ENCODE peak calls at places on chromosomes 5 and 9, in nine cellular contexts. O, Q, R, E, W, X, I, N and G are unnamed samples. For H3K79me2, the result is how much of the 10 kb centered on the place peaks cover.

GRCh38 chr9:92242115-92242778 is 51.2 kb downstream of the IARS1 start:
- DNase-seq in O (no peak), Q (no peak), R (peak), E (peak), W (peak), X (no peak), I (peak), N (peak), G (no peak)

GRCh38 chr5:179803651-179804598 is 2.7 kb downstream of the MGAT4B start:
- DNase-seq in O (peak), Q (no peak), R (no peak), E (peak), W (no peak), X (peak), I (no peak), N (no peak), G (no peak)

GRCh38 chr5:101047181-101047580 is 144.1 kb upstream of the ST8SIA4 start:
- DNase-seq in O (no peak), Q (no peak), R (no peak), E (peak), W (no peak), X (no peak), I (no peak), N (no peak), G (no peak)

GRCh38 chr5:127830157-127830556 is 127.0 kb downstream of the CCDC192 start:
- DNase-seq in O (no peak), Q (no peak), R (peak), E (peak), W (peak), X (no peak), I (no peak), N (no peak), G (no peak)

GRCh38 chr5:130289132-130290088 is 385.1 kb downstream of the CHSY3 start:
- DNase-seq in O (no peak), Q (no peak), R (peak), E (no peak), W (peak), X (peak), I (no peak), N (no peak), G (no peak)

GRCh38 chr9:134076644-134077043 is 8.8 kb upstream of the BRD3 start:
- DNase-seq in O (no peak), Q (no peak), R (no peak), E (no peak), W (no peak), X (no peak), I (no peak), N (no peak), G (no peak)

GRCh38 chr5:68288756-68289134 is 73.2 kb downstream of the PIK3R1 start:
- DNase-seq in O (no peak), Q (no peak), R (peak), E (no peak), W (peak), X (peak), I (no peak), N (no peak), G (no peak)

GRCh38 chr5:119269061-119269579 is 86.7 kb upstream of the TNFAIP8 start:
- DNase-seq in O (peak), Q (peak), R (peak), E (peak), W (peak), X (peak), I (peak), N (peak), G (peak)

GRCh38 chr5:170612256-170612656 is 108.4 kb downstream of the KCNIP1 start:
- DNase-seq in O (no peak), Q (peak), R (peak), E (no peak), W (no peak), X (no peak), I (peak), N (no peak), G (no peak)

GRCh38 chr5:139636207-139636792 is 11.8 kb upstream of the CXXC5 start:
- DNase-seq in O (no peak), Q (no peak), R (no peak), E (peak), W (no peak), X (no peak), I (no peak), N (no peak), G (peak)

GRCh38 chr5:14405267-14405666 is 176.3 kb upstream of the OTULINL start:
- DNase-seq in O (no peak), Q (peak), R (peak), E (no peak), W (peak), X (peak), I (peak), N (no peak), G (no peak)

GRCh38 chr5:93721511-93721910 is 19.9 kb downstream of the POU5F2 start:
- DNase-seq in O (peak), Q (no peak), R (no peak), E (no peak), W (no peak), X (no peak), I (no peak), N (no peak), G (no peak)

GRCh38 chr9:69346596-69347390 is 21.8 kb downstream of the ENTREP1 start:
- DNase-seq in O (no peak), Q (no peak), R (peak), E (no peak), W (no peak), X (peak), I (no peak), N (no peak), G (no peak)

GRCh38 chr5:162209005-162209605 is 141.5 kb downstream of the GABRG2 start:
- DNase-seq in O (peak), Q (peak), R (peak), E (peak), W (no peak), X (peak), I (peak), N (no peak), G (peak)

GRCh38 chr5:146399446-146399845 is 47.7 kb upstream of the TCERG1 start:
- DNase-seq in O (no peak), Q (no peak), R (no peak), E (no peak), W (peak), X (no peak), I (no peak), N (no peak), G (no peak)

GRCh38 chr9:117737721-117738226 is 33.6 kb downstream of the TLR4 start:
- DNase-seq in O (no peak), Q (no peak), R (peak), E (peak), W (no peak), X (no peak), I (peak), N (no peak), G (no peak)

GRCh38 chr9:2354856-2355255 is 266.7 kb upstream of the VLDLR start:
- DNase-seq in O (no peak), Q (no peak), R (no peak), E (no peak), W (no peak), X (no peak), I (no peak), N (no peak), G (no peak)

GRCh38 chr5:178069909-178070308 is 43.4 kb upstream of the N4BP3 start:
- DNase-seq in O (peak), Q (peak), R (peak), E (peak), W (no peak), X (peak), I (peak), N (peak), G (peak)

GRCh38 chr9:32825203-32825602 is 41.9 kb downstream of the TMEM215 start:
- DNase-seq in O (no peak), Q (no peak), R (no peak), E (no peak), W (no peak), X (no peak), I (no peak), N (no peak), G (no peak)

GRCh38 chr5:137632716-137633115 is 103.2 kb downstream of the KLHL3 start:
- DNase-seq in O (no peak), Q (no peak), R (no peak), E (no peak), W (no peak), X (no peak), I (no peak), N (peak), G (no peak)

GRCh38 chr9:14304242-14304641 is 9.7 kb downstream of the NFIB start:
- DNase-seq in O (no peak), Q (no peak), R (no peak), E (no peak), W (no peak), X (no peak), I (no peak), N (no peak), G (no peak)
- H3K79me2 ChIP-seq in O (under half), Q (under half), R (under half), E (under half), W (half or more), X (half or more), I (under half), N (under half), G (under half)

GRCh38 chr9:35662437-35662836 is 2.6 kb downstream of the ARHGEF39 start:
- DNase-seq in O (no peak), Q (no peak), R (no peak), E (no peak), W (no peak), X (no peak), I (no peak), N (no peak), G (no peak)
- H3K79me2 ChIP-seq in O (under half), Q (under half), R (under half), E (under half), W (under half), X (under half), I (under half), N (under half), G (under half)

DNA sequence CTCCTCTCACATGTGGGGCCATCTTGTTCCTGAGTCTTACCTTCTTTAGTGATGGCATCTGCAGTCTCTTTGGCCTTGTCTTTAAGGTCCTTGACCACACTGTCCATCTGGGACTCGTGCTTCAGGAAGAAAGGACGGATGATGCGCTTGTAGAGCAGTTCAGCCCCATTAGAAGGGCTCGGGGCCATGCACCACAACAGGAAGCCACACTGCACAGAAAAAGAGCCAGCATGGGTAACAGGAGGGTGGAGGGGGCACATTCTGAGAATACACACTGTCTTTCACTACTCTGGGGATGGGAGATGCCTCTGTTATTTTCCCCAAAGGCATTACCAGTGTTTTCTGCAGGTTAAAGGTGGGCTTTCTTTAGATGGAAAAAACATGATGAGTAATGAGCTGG is 25.9 kb downstream of the SRP19 start:
- DNase-seq in O (no peak), Q (no peak), R (no peak), E (no peak), W (no peak), X (no peak), I (no peak), N (no peak), G (no peak)
- H3K79me2 ChIP-seq in O (under half), Q (under half), R (under half), E (half or more), W (under half), X (under half), I (under half), N (under half), G (under half)

GRCh38 chr5:172171118-172171775 is 16.8 kb downstream of the STK10 start:
- DNase-seq in O (no peak), Q (no peak), R (no peak), E (no peak), W (no peak), X (no peak), I (peak), N (no peak), G (no peak)

GRCh38 chr5:172177232-172177631 is 10.8 kb downstream of the STK10 start:
- DNase-seq in O (no peak), Q (no peak), R (no peak), E (no peak), W (no peak), X (no peak), I (no peak), N (no peak), G (no peak)

GRCh38 chr5:172175263-172175719 is 12.7 kb downstream of the STK10 start:
- DNase-seq in O (peak), Q (no peak), R (no peak), E (no peak), W (no peak), X (no peak), I (no peak), N (no peak), G (peak)

GRCh38 chr5:172172912-172173591 is 15.0 kb downstream of the STK10 start:
- DNase-seq in O (no peak), Q (no peak), R (no peak), E (peak), W (no peak), X (peak), I (no peak), N (no peak), G (no peak)

DNA sequence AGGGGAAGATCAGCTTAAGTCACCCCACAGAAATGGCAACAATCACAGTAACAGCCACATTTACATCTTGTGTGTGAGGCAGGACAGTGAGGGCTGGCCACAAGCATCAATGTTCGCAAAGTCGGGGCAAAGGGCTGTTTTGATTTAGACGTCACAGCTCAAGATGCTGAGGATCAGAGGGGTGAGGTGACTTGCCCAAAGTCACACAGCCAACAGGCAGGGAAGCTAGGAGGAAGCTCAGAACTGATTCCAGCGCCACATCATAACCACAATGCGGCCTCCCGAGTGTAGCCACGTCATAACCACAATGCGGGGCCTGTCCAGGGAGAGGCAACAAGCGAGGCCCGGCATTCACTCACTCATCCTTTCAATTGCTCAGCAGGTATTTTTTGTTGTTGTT is 14.3 kb downstream of the STK10 start:
- DNase-seq in O (no peak), Q (no peak), R (no peak), E (peak), W (peak), X (peak), I (no peak), N (peak), G (no peak)
- H3K79me2 ChIP-seq in O (under half), Q (under half), R (under half), E (half or more), W (half or more), X (under half), I (under half), N (under half), G (half or more)

GRCh38 chr9:113894166-113894565 is 18.1 kb downstream of the ZNF618 start:
- DNase-seq in O (no peak), Q (no peak), R (no peak), E (no peak), W (no peak), X (no peak), I (no peak), N (no peak), G (no peak)
- H3K79me2 ChIP-seq in O (under half), Q (under half), R (under half), E (half or more), W (half or more), X (under half), I (half or more), N (under half), G (under half)

GRCh38 chr9:130184983-130185382 is 12.8 kb downstream of the NCS1 start:
- DNase-seq in O (no peak), Q (no peak), R (peak), E (no peak), W (no peak), X (no peak), I (no peak), N (no peak), G (no peak)
- H3K79me2 ChIP-seq in O (under half), Q (under half), R (under half), E (half or more), W (half or more), X (under half), I (half or more), N (half or more), G (under half)

GRCh38 chr9:105244996-105245719 is 707 bp downstream of the SLC44A1 start:
- DNase-seq in O (no peak), Q (peak), R (peak), E (peak), W (no peak), X (peak), I (peak), N (no peak), G (peak)
- H3K79me2 ChIP-seq in O (half or more), Q (under half), R (under half), E (under half), W (under half), X (under half), I (half or more), N (under half), G (half or more)